ENCODE peak calls at places on chromosome 19, in six cellular contexts. Q, Y, E, N, O and Z are unnamed samples.

GRCh38 chr19:13885826-13886365 is 9.0 kb downstream of the NANOS3 start:
- DNase-seq in Q (no peak), Y (no peak), E (no peak), N (no peak), O (no peak), Z (no peak)

GRCh38 chr19:16778796-16779411 is 50.3 kb upstream of the SIN3B start:
- DNase-seq in Q (peak; percentile 55), Y (peak; percentile 75), E (peak; percentile 71), N (peak; percentile 44), O (peak; percentile 81), Z (peak; percentile 31)

GRCh38 chr19:48660854-48661731 is 11.7 kb downstream of the NTN5 start:
- DNase-seq in Q (peak; percentile 86), Y (peak; percentile 90), E (peak; percentile 76), N (no peak), O (peak; percentile 86), Z (no peak)

GRCh38 chr19:46065486-46065885 is 24.7 kb upstream of the IGFL4 start:
- DNase-seq in Q (no peak), Y (peak; percentile 19), E (no peak), N (no peak), O (no peak), Z (no peak)

GRCh38 chr19:45848922-45849321 is 14.0 kb downstream of the SYMPK start:
- DNase-seq in Q (no peak), Y (peak; percentile 19), E (no peak), N (no peak), O (peak; percentile 26), Z (no peak)

GRCh38 chr19:30174791-30175190 is 197.4 kb upstream of the ZNF536 start:
- DNase-seq in Q (no peak), Y (no peak), E (no peak), N (no peak), O (no peak), Z (no peak)

GRCh38 chr19:29577662-29577963 is 28.5 kb upstream of the POP4 start:
- DNase-seq in Q (no peak), Y (no peak), E (peak; percentile 14), N (no peak), O (no peak), Z (no peak)

GRCh38 chr19:41887711-41888382 is 4.9 kb downstream of the ARHGEF1 start:
- DNase-seq in Q (peak; percentile 64), Y (peak; percentile 20), E (peak; percentile 92), N (peak; percentile 64), O (peak; percentile 96), Z (no peak)

GRCh38 chr19:49355890-49356289 is 6.3 kb downstream of the TEAD2 start:
- DNase-seq in Q (no peak), Y (no peak), E (no peak), N (no peak), O (no peak), Z (no peak)

GRCh38 chr19:32131037-32131436 is 214.4 kb upstream of the ZNF507 start:
- DNase-seq in Q (no peak), Y (no peak), E (no peak), N (no peak), O (no peak), Z (no peak)

GRCh38 chr19:13089139-13089856 is 13.4 kb downstream of the LYL1 start:
- DNase-seq in Q (no peak), Y (no peak), E (peak; percentile 79), N (no peak), O (peak; percentile 81), Z (no peak)

GRCh38 chr19:17021328-17021727 is 5.3 kb downstream of the CPAMD8 start:
- DNase-seq in Q (no peak), Y (no peak), E (no peak), N (no peak), O (no peak), Z (no peak)

GRCh38 chr19:18856385-18857126 is 24.8 kb downstream of the UPF1 start:
- DNase-seq in Q (no peak), Y (no peak), E (no peak), N (no peak), O (peak; percentile 43), Z (no peak)

GRCh38 chr19:17220207-17220758 is 5.1 kb downstream of the USE1 start:
- DNase-seq in Q (peak; percentile 71), Y (peak; percentile 79), E (no peak), N (no peak), O (no peak), Z (no peak)

GRCh38 chr19:367963-368623 is 23.5 kb upstream of the MIER2 start:
- DNase-seq in Q (no peak), Y (no peak), E (peak; percentile 10), N (no peak), O (no peak), Z (no peak)

GRCh38 chr19:47240996-47241918 is 10.3 kb upstream of the BBC3 start:
- DNase-seq in Q (peak; percentile 79), Y (peak; percentile 87), E (peak; percentile 95), N (peak; percentile 75), O (peak; percentile 97), Z (no peak)

GRCh38 chr19:51796195-51796679 is 1.3 kb downstream of the FPR3 start:
- DNase-seq in Q (no peak), Y (no peak), E (no peak), N (no peak), O (no peak), Z (no peak)

GRCh38 chr19:19155495-19156219 is 14.4 kb downstream of the MEF2B start:
- DNase-seq in Q (no peak), Y (no peak), E (no peak), N (no peak), O (no peak), Z (no peak)

GRCh38 chr19:16285769-16286564 is 38.7 kb upstream of the KLF2 start:
- DNase-seq in Q (no peak), Y (no peak), E (no peak), N (no peak), O (no peak), Z (peak; percentile 8)

GRCh38 chr19:32421589-32422361 is 16.2 kb downstream of the DPY19L3 start:
- DNase-seq in Q (no peak), Y (peak; percentile 3), E (no peak), N (no peak), O (no peak), Z (no peak)

GRCh38 chr19:409006-409514 is at the start of gene C2CD4C:
- DNase-seq in Q (no peak), Y (peak; percentile 19), E (peak; percentile 41), N (no peak), O (peak; percentile 23), Z (no peak)

GRCh38 chr19:14434543-14435319 is 1.6 kb downstream of the PKN1 start:
- DNase-seq in Q (peak; percentile 72), Y (peak; percentile 87), E (no peak), N (no peak), O (no peak), Z (no peak)

GRCh38 chr19:4870025-4870700 is 2.7 kb upstream of the PLIN3 start:
- DNase-seq in Q (peak; percentile 92), Y (peak; percentile 97), E (peak; percentile 81), N (peak; percentile 49), O (peak; percentile 93), Z (no peak)

GRCh38 chr19:36136975-36137686 is 2.7 kb upstream of the CAPNS1 start:
- DNase-seq in Q (peak; percentile 23), Y (no peak), E (no peak), N (no peak), O (peak; percentile 21), Z (no peak)

GRCh38 chr19:29872224-29872731 is 60.5 kb downstream of the CCNE1 start:
- DNase-seq in Q (no peak), Y (peak; percentile 35), E (peak; percentile 69), N (no peak), O (peak; percentile 61), Z (peak; percentile 31)

DNA sequence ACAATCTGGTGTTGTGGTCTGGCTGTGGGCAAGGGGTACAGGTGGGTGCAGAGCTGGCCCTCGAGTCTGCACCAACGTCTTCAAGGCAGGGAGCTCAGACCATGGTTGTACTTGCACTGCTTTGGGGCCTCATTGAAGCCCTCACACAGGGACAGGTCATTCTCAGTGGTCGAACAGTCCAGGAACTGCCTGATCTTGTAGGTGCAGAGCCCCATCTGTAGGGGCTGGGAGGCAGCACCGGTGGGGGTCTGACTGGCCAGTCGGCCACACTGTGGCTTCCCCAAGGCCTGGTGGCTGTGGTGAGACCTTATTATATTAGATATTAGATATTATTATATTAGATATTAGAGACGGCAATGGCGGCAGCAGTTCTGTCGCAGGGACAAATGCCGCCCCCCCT is 14.0 kb downstream of the S1PR2 start:
- DNase-seq in Q (no peak), Y (no peak), E (no peak), N (no peak), O (no peak), Z (no peak)
- H2AK5ac ChIP-seq in Q (no peak overlapping the region), Y (no peak overlapping the region), E (no peak overlapping the region), N (no peak overlapping the region), O (no peak overlapping the region), Z (no peak overlapping the region)

GRCh38 chr19:3365093-3365446 is 1.3 kb upstream of the NFIC start:
- DNase-seq in Q (no peak), Y (no peak), E (no peak), N (no peak), O (no peak), Z (no peak)

GRCh38 chr19:3366761-3367571 is 583 bp downstream of the NFIC start:
- DNase-seq in Q (no peak), Y (peak; percentile 57), E (no peak), N (no peak), O (peak; percentile 37), Z (no peak)

GRCh38 chr19:3364501-3364858 is 1.9 kb upstream of the NFIC start:
- DNase-seq in Q (no peak), Y (no peak), E (no peak), N (no peak), O (no peak), Z (no peak)

GRCh38 chr19:3366104-3366760 is at the start of gene NFIC:
- DNase-seq in Q (peak; percentile 79), Y (peak; percentile 90), E (peak; percentile 62), N (no peak), O (peak; percentile 63), Z (no peak)

GRCh38 chr19:3365447-3366103 is 808 bp upstream of the NFIC start:
- DNase-seq in Q (peak; percentile 66), Y (peak; percentile 77), E (peak; percentile 27), N (no peak), O (peak; percentile 24), Z (no peak)
- H3K9ac ChIP-seq in Q (peak overlapping the region; percentile 93), Y (peak overlapping the region; percentile 90), E (no peak overlapping the region), N (no peak overlapping the region), O (no peak overlapping the region), Z (peak overlapping the region; percentile 3)

GRCh38 chr19:53634768-53635167 is 3.0 kb downstream of the DPRX start:
- DNase-seq in Q (no peak), Y (no peak), E (no peak), N (no peak), O (no peak), Z (no peak)
- H3K18ac ChIP-seq in Q (no peak overlapping the region), Y (no peak overlapping the region), E (no peak overlapping the region), N (no peak overlapping the region), O (no peak overlapping the region), Z (no peak overlapping the region)

DNA sequence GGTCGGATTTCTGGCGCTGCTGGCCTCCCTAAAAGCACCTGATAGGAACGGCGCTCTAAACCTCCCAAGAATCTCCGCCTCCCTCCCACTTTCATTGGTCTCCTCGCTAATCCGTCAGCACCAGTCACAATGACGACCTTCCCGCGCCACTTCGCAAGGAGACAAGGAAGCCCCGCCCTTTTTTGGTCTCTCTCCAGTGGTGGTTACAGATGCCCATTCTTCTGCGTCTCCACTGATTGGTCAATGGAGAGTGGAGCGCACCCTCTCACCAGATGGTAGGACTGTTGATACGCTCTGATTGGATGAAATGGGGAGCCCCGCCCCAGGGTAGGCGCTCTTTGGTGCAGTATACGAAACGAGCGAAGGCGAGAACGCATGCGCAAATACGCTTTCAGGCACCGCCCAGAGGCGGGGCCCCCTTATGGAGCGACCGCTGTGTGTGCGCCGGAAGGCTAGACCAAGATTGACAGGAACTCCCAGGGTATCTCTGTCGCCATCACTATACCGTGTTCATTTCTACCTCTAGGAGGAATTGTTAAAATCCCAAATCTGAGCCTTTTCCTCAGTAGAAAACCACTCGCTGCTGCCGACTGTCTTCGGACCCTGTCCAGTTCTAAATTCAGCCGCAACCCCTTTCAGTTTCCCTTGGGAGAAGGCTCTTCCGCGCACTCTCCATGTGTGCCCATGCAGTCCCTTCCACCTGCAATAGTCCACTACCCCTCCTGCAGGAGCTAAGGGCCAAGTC is 617 bp upstream of the HNRNPL start:
- DNase-seq in Q (peak; percentile 100), Y (peak; percentile 100), E (peak; percentile 100), N (peak; percentile 100), O (peak; percentile 100), Z (peak; percentile 100)
- H2AK5ac ChIP-seq in Q (peak overlapping the region; percentile 99), Y (peak overlapping the region; percentile 73), E (no peak overlapping the region), N (no peak overlapping the region), O (peak overlapping the region; percentile 19), Z (peak overlapping the region; percentile 99)